ENCODE peak calls at places on chromosomes 11 and 22, in seven cellular contexts. J is GM23338, V is PC-3, G is HCT116, D is GM23248, T is neural progenitor cell, L is hepatocyte. C is an unnamed sample.

GRCh38 chr11:77107950-77108349 is 5.3 kb downstream of the OMP start:
- DNase-seq in J (no peak), V (peak; percentile 94), G (peak; percentile 36), D (peak; percentile 94), T (no peak), L (peak; percentile 69), C (no peak)

GRCh38 chr22:19874307-19875060 is 19.8 kb upstream of the GNB1L start:
- DNase-seq in J (peak; percentile 34), V (no peak), G (no peak), D (peak; percentile 33), T (peak; percentile 88), L (no peak), C (peak; percentile 31)

GRCh38 chr22:40560551-40560950 is 76.0 kb downstream of the MRTFA start:
- DNase-seq in J (no peak), V (no peak), G (no peak), D (peak; percentile 60), T (no peak), L (no peak), C (no peak)

GRCh38 chr11:93085097-93085496 is 112.7 kb downstream of the SLC36A4 start:
- DNase-seq in J (no peak), V (peak; percentile 65), G (no peak), D (peak; percentile 79), T (no peak), L (no peak), C (no peak)

GRCh38 chr22:46119093-46119728 is 31.1 kb upstream of the PPARA start:
- DNase-seq in J (no peak), V (no peak), G (no peak), D (peak; percentile 25), T (no peak), L (no peak), C (no peak)

GRCh38 chr22:43884600-43885318 is 7.1 kb downstream of the PNPLA5 start:
- DNase-seq in J (peak; percentile 93), V (peak; percentile 54), G (no peak), D (peak; percentile 72), T (peak; percentile 77), L (peak; percentile 72), C (peak; percentile 75)

GRCh38 chr11:73856001-73856663 is 20.5 kb downstream of the COA4 start:
- DNase-seq in J (no peak), V (no peak), G (no peak), D (no peak), T (no peak), L (no peak), C (peak; percentile 17)

GRCh38 chr22:17700778-17701177 is 62.2 kb downstream of the BCL2L13 start:
- DNase-seq in J (peak; percentile 41), V (no peak), G (no peak), D (peak; percentile 7), T (no peak), L (no peak), C (no peak)

GRCh38 chr22:23233084-23233501 is 52.8 kb downstream of the BCR start:
- DNase-seq in J (peak; percentile 54), V (no peak), G (no peak), D (peak; percentile 42), T (no peak), L (no peak), C (peak; percentile 57)

GRCh38 chr11:61834278-61835004 is 6.3 kb downstream of the FADS2 start:
- DNase-seq in J (peak; percentile 80), V (peak; percentile 34), G (no peak), D (peak; percentile 20), T (no peak), L (peak; percentile 43), C (peak; percentile 27)

GRCh38 chr11:44308256-44308922 is 1.6 kb downstream of the ALX4 start:
- DNase-seq in J (no peak), V (no peak), G (no peak), D (no peak), T (no peak), L (no peak), C (no peak)

GRCh38 chr11:133893381-133893780 is 48.1 kb upstream of the SPATA19 start:
- DNase-seq in J (no peak), V (no peak), G (no peak), D (no peak), T (no peak), L (no peak), C (peak; percentile 1)
- TF ChIP-seq EZH2phosphoT487 in J (no peak), V (no peak), G (no peak), D (no peak), T (no peak), L (no peak), C (no peak)

DNA sequence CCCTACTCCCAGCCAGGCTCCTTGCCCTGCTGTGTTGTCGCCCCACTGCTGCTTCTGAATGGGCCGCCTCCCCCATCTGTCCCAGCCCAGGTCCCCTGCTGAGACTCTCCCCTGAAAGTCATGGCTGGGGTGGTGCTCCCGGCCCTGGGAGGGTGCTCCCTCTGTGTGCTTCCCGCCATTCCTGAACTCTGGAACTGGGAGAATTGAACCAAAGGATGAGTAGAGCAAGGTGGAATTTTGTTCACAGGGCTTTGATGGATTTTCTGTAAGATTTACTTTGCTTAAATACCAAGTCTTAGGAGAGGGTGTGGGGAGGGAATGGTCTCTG is 402 bp downstream of the APOBEC3G start:
- DNase-seq in J (no peak), V (no peak), G (no peak), D (no peak), T (no peak), L (no peak), C (no peak)
- H2AFZ ChIP-seq in J (no peak overlapping the region), V (no peak overlapping the region), G (no peak overlapping the region), D (peak overlapping the region; percentile 86), T (peak overlapping the region; percentile 82), L (peak overlapping the region; percentile 54), C (no peak overlapping the region)

GRCh38 chr11:1298695-1299492 is 10.5 kb downstream of the TOLLIP start:
- DNase-seq in J (peak; percentile 46), V (peak; percentile 69), G (no peak), D (peak; percentile 93), T (peak; percentile 42), L (peak; percentile 94), C (no peak)
- TF ChIP-seq EZH2phosphoT487 in J (no peak), V (no peak), G (no peak), D (no peak), T (no peak), L (no peak), C (no peak)

GRCh38 chr11:68038718-68039525 is at the start of gene TCIRG1:
- DNase-seq in J (peak; percentile 83), V (peak; percentile 89), G (peak; percentile 49), D (peak; percentile 88), T (peak; percentile 78), L (peak; percentile 88), C (peak; percentile 67)
- H2AFZ ChIP-seq in J (peak within 1 kb of the TSS; percentile 86), V (peak within 1 kb of the TSS; percentile 74), G (no peak within 1 kb of the TSS), D (peak within 1 kb of the TSS; percentile 67), T (peak within 1 kb of the TSS; percentile 61), L (peak within 1 kb of the TSS; percentile 19), C (peak within 1 kb of the TSS; percentile 86)

GRCh38 chr11:67271548-67272284 is 5.4 kb downstream of the GRK2 start:
- DNase-seq in J (no peak), V (no peak), G (no peak), D (no peak), T (no peak), L (no peak), C (no peak)
- TF ChIP-seq EZH2phosphoT487 in J (no peak), V (no peak), G (no peak), D (no peak), T (no peak), L (no peak), C (no peak)

GRCh38 chr11:63834532-63835155 is 4.3 kb upstream of the MARK2 start:
- DNase-seq in J (no peak), V (no peak), G (no peak), D (no peak), T (no peak), L (no peak), C (no peak)

GRCh38 chr11:63837027-63837688 is 1.8 kb upstream of the MARK2 start:
- DNase-seq in J (peak; percentile 96), V (peak; percentile 96), G (peak; percentile 68), D (peak; percentile 86), T (peak; percentile 90), L (peak; percentile 87), C (peak; percentile 78)

GRCh38 chr11:63833048-63833447 is 5.9 kb upstream of the MARK2 start:
- DNase-seq in J (no peak), V (no peak), G (no peak), D (no peak), T (no peak), L (no peak), C (no peak)

GRCh38 chr11:63837719-63838118 is 1.2 kb upstream of the MARK2 start:
- DNase-seq in J (no peak), V (no peak), G (no peak), D (no peak), T (no peak), L (no peak), C (no peak)

DNA sequence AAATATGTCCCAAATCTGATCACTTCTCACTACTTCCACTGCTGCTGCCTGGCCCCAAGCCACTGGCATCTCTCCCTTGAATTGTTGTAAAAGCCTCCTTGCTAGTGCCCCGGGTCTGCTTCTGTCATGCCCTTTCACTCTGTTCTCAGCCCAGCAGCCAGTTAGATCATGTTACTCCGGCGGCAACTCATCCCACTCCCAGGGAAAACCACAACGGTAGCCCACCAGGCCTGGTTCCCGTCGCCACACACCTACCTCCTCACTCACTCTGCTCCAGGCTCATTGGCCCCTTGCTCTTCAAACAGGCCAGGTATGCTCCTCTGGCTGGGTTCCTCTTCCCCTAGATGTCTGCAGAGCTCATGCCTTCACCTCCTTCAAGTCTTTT is 3.8 kb upstream of the MARK2 start:
- DNase-seq in J (no peak), V (no peak), G (no peak), D (no peak), T (no peak), L (no peak), C (no peak)
- H2AFZ ChIP-seq in J (no peak overlapping the region), V (no peak overlapping the region), G (no peak overlapping the region), D (no peak overlapping the region), T (no peak overlapping the region), L (no peak overlapping the region), C (no peak overlapping the region)

DNA sequence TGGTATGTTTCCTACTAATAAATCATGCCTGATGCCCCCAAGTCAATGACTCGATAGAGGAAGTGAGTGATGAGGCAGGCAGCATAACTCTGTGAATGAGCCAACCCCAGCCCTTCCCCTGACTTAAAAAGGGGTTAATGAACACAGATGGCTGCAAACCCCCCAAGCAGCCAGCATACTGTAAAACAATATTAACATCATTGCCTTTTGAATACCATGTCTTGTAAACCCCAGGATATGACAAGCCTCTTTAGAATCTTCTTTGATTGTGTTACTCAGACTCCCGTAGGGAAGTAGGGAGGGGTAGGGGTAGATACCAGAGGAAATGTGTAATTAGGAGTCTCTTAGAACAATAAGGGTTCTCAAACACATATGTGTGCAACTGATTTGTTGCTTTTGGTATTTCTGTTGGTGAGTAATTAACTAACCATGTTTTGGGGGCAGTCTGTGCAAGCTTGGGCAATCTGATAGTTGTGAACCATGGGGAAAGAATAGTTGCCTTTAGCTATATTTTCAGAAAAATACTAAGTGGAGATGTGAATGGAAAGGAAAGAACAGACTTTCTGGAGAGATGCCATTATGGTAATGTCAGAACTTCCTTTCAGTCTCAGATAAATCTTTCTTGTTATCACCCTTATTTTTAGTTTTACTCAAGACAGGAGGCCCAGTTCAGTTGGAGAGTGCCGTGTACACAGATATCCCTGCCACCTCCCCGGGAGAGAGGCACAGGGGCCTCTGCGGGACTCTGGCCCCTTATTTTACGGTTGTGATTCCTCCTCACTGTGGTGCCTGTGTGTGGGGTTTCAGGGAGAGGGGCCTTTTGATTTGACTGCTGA is 701.8 kb downstream of the NTM start:
- DNase-seq in J (no peak), V (peak; percentile 87), G (no peak), D (peak; percentile 96), T (no peak), L (no peak), C (no peak)
- TF ChIP-seq EZH2phosphoT487 in J (no peak), V (no peak), G (no peak), D (peak; percentile 86), T (no peak), L (no peak), C (no peak)